ENCODE peak calls at places on chromosomes 3 and 15, in seven cellular contexts. Q, J, C, V, K, O and U are unnamed samples.

GRCh38 chr15:28020644-28021043 is 78.5 kb downstream of the OCA2 start:
- DNase-seq in Q (no peak), J (no peak), C (no peak), V (no peak), K (no peak), O (no peak), U (no peak)

GRCh38 chr15:75031773-75032302 is 8.4 kb downstream of the PPCDC start:
- DNase-seq in Q (no peak), J (no peak), C (peak; percentile 15), V (peak; percentile 15), K (no peak), O (no peak), U (no peak)

GRCh38 chr15:36498401-36498800 is 81.0 kb upstream of the CDIN1 start:
- DNase-seq in Q (no peak), J (no peak), C (no peak), V (no peak), K (no peak), O (no peak), U (no peak)

GRCh38 chr15:76961277-76962010 is 29.9 kb downstream of the RCN2 start:
- DNase-seq in Q (no peak), J (no peak), C (no peak), V (no peak), K (no peak), O (no peak), U (no peak)

GRCh38 chr3:38960042-38960622 is 91.6 kb downstream of the SCN11A start:
- DNase-seq in Q (no peak), J (no peak), C (no peak), V (no peak), K (no peak), O (no peak), U (no peak)

GRCh38 chr3:137084579-137084978 is 126.8 kb downstream of the IL20RB start:
- DNase-seq in Q (no peak), J (no peak), C (no peak), V (peak; percentile 23), K (no peak), O (no peak), U (no peak)

GRCh38 chr15:63012444-63012843 is 30.1 kb upstream of the TPM1 start:
- DNase-seq in Q (no peak), J (no peak), C (no peak), V (no peak), K (no peak), O (no peak), U (no peak)

GRCh38 chr15:47568030-47568429 is 149.3 kb upstream of the SEMA6D start:
- DNase-seq in Q (no peak), J (no peak), C (no peak), V (no peak), K (no peak), O (no peak), U (no peak)

GRCh38 chr15:61916104-61916503 is 144.1 kb downstream of the VPS13C start:
- DNase-seq in Q (no peak), J (no peak), C (no peak), V (no peak), K (no peak), O (no peak), U (no peak)

GRCh38 chr15:40925863-40926658 is 3.1 kb upstream of the DLL4 start:
- DNase-seq in Q (no peak), J (no peak), C (no peak), V (no peak), K (no peak), O (peak; percentile 66), U (no peak)

GRCh38 chr15:33865416-33865815 is 102.9 kb upstream of the CHRM5 start:
- DNase-seq in Q (no peak), J (no peak), C (no peak), V (no peak), K (no peak), O (no peak), U (no peak)

GRCh38 chr3:55485208-55485791 is 1.8 kb downstream of the WNT5A start:
- DNase-seq in Q (peak; percentile 66), J (peak; percentile 84), C (peak; percentile 69), V (no peak), K (peak; percentile 72), O (peak; percentile 76), U (peak; percentile 75)

GRCh38 chr15:67594793-67595192 is 52.3 kb downstream of the MAP2K5 start:
- DNase-seq in Q (no peak), J (no peak), C (no peak), V (no peak), K (no peak), O (no peak), U (no peak)

GRCh38 chr3:127745656-127746399 is 73.1 kb downstream of the ABTB1 start:
- DNase-seq in Q (no peak), J (no peak), C (no peak), V (no peak), K (no peak), O (no peak), U (no peak)

GRCh38 chr3:141998674-141999290 is 122.3 kb downstream of the ATP1B3 start:
- DNase-seq in Q (no peak), J (no peak), C (no peak), V (peak; percentile 32), K (no peak), O (no peak), U (no peak)

GRCh38 chr3:183226333-183226732 is 26.7 kb upstream of the B3GNT5 start:
- DNase-seq in Q (no peak), J (no peak), C (no peak), V (no peak), K (no peak), O (no peak), U (no peak)

GRCh38 chr15:62962101-62962995 is 80.2 kb upstream of the TPM1 start:
- DNase-seq in Q (no peak), J (no peak), C (no peak), V (no peak), K (peak; percentile 58), O (no peak), U (no peak)

GRCh38 chr3:174102274-174102673 is 704.7 kb downstream of the NLGN1 start:
- DNase-seq in Q (no peak), J (no peak), C (no peak), V (no peak), K (no peak), O (no peak), U (no peak)
- H3K27me3 ChIP-seq in Q (no peaks in the 10 kb centered on the region), J (no peaks in the 10 kb centered on the region), C (no peaks in the 10 kb centered on the region), V (no peaks in the 10 kb centered on the region), K (no peaks in the 10 kb centered on the region), O (no peaks in the 10 kb centered on the region), U (no peaks in the 10 kb centered on the region)

DNA sequence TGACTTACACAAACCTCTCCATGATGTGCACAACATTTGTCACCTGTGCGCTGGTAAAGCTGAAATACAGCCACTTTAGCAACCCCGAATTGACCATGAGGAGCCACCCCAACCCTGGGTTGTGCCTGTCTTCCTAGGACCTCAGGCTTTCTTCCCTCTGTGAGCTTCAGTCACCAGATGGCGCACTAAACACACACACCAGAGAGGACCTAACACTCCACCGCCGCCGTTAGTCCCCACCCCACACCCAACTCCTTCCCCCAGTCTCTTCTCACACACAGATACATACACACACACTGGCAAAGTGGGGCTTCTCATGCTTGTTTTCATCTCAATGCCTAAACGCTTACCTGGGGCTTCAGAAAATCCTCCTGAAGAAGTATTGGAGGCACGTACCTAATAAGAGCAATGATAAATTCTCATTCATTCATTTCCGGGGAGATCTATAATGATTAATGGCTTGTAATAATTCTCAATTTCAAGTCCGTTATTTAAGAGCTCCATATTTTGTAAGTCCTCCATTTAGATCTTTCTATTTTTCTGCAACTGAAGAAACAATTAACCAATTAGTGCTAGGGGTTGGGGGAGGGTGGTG is 2.1 kb upstream of the CCDC80 start:
- DNase-seq in Q (peak; percentile 71), J (peak; percentile 78), C (peak; percentile 93), V (peak; percentile 81), K (peak; percentile 95), O (peak; percentile 82), U (peak; percentile 85)
- TF ChIP-seq CTCF in Q (peak; percentile 66), J (peak; percentile 79), C (peak; percentile 93), V (peak; percentile 87), K (peak; percentile 84), O (peak; percentile 86), U (peak; percentile 56)

DNA sequence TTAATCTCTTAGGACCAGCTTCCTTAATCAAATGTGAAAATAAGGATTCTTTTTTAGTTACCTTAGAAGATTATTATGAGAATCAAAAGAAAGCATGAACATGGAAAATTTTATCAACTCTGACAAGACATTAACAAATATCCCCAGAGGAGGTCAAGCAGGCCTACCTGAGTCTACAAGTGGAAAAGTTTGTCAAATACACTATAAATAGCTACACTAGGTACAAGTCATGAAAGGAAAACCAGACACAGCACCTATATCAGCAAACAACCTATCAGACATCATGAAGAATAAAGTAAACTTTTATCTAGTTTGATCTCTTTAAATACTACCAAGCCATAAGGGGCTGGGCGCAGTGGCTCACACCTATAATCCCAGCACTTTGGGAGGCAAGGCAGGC is 126.1 kb downstream of the MAGI1 start:
- DNase-seq in Q (no peak), J (no peak), C (no peak), V (no peak), K (no peak), O (no peak), U (no peak)
- H3K36me3 ChIP-seq in Q (no peaks in the 10 kb centered on the region), J (no peaks in the 10 kb centered on the region), C (no peaks in the 10 kb centered on the region), V (no peaks in the 10 kb centered on the region), K (no peaks in the 10 kb centered on the region), O (no peaks in the 10 kb centered on the region), U (no peaks in the 10 kb centered on the region)

DNA sequence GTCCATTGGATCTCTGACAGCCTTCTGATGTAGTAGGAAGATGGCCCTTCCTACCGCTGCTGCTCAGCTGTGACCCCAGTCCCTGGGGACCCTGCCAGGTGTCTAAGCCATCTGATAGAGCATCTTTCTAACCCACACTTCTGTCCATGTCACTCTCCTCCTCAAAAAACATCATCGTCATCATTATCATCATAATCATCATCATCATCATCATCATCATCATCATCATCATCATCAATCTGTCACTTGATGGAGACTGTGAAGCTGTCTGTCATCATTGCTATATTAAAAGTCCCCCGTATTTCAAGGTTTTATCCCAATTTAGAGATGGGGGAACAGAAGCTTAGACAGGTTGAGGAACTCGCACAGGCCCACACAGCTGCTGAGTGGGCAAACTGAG is 75.1 kb upstream of the SLC6A11 start:
- DNase-seq in Q (no peak), J (no peak), C (no peak), V (no peak), K (no peak), O (no peak), U (no peak)
- H3K27me3 ChIP-seq in Q (peaks cover 18% of the 10 kb centered on the region), J (no peaks in the 10 kb centered on the region), C (peaks cover 9% of the 10 kb centered on the region), V (peaks cover 4% of the 10 kb centered on the region), K (no peaks in the 10 kb centered on the region), O (peaks cover 5% of the 10 kb centered on the region), U (peaks cover 23% of the 10 kb centered on the region)

GRCh38 chr3:128850544-128850943 is 28.9 kb upstream of the ACAD9 start:
- DNase-seq in Q (no peak), J (no peak), C (no peak), V (no peak), K (no peak), O (no peak), U (no peak)
- TF ChIP-seq CTCF in Q (no peak), J (no peak), C (no peak), V (no peak), K (no peak), O (no peak), U (no peak)

GRCh38 chr15:60390231-60390630 is 7.6 kb downstream of the ANXA2 start:
- DNase-seq in Q (no peak), J (no peak), C (no peak), V (peak; percentile 3), K (no peak), O (no peak), U (no peak)
- H3K36me3 ChIP-seq in Q (peaks cover 8% of the 10 kb centered on the region), J (no peaks in the 10 kb centered on the region), C (peaks cover 75% of the 10 kb centered on the region), V (peaks cover 11% of the 10 kb centered on the region), K (no peaks in the 10 kb centered on the region), O (no peaks in the 10 kb centered on the region), U (no peaks in the 10 kb centered on the region)